ENCODE peak calls at places on chromosomes 11 and 22, in seven cellular contexts. H is neural progenitor cell, O is GM23248, G is HCT116, L is hepatocyte, M is GM23338, Z is PC-3. C is an unnamed sample. For H3K4me1, the result is how much of the 10 kb centered on the place peaks cover.

GRCh38 chr11:118889796-118890195 is 6.1 kb downstream of the CXCR5 start:
- DNase-seq in O (peak), L (peak), H (no peak), Z (no peak), M (no peak), G (no peak), C (no peak)

GRCh38 chr11:45182902-45183301 is 36.5 kb downstream of the PRDM11 start:
- DNase-seq in M (peak), Z (peak), G (peak), O (peak), L (no peak), H (peak), C (no peak)

GRCh38 chr11:89458646-89459045 is 32.5 kb downstream of the NOX4 start:
- DNase-seq in O (no peak), Z (no peak), H (no peak), G (no peak), L (no peak), M (no peak), C (no peak)

GRCh38 chr22:41003041-41003440 is 51.9 kb downstream of the RBX1 start:
- DNase-seq in O (no peak), Z (peak), G (no peak), H (no peak), M (peak), L (peak), C (no peak)

GRCh38 chr11:17979770-17980371 is 33.0 kb downstream of the SERGEF start:
- DNase-seq in M (peak), Z (peak), L (peak), G (no peak), O (peak), H (peak), C (peak)

GRCh38 chr11:122207505-122207904 is 91.5 kb upstream of the BLID start:
- DNase-seq in O (peak), G (no peak), M (no peak), Z (no peak), L (peak), H (no peak), C (no peak)

GRCh38 chr22:17095538-17095937 is 10.7 kb downstream of the IL17RA start:
- DNase-seq in L (no peak), Z (no peak), O (peak), G (no peak), H (peak), M (peak), C (no peak)

GRCh38 chr11:5719703-5720495 is 16.3 kb upstream of the OR56B1 start:
- DNase-seq in L (no peak), Z (no peak), G (no peak), H (no peak), M (no peak), O (peak), C (no peak)

GRCh38 chr11:45102810-45103621 is 43.4 kb upstream of the PRDM11 start:
- DNase-seq in G (peak), O (peak), H (peak), L (peak), Z (peak), M (peak), C (peak)

GRCh38 chr22:46114518-46115387 is 35.6 kb upstream of the PPARA start:
- DNase-seq in G (no peak), L (no peak), Z (no peak), O (peak), H (no peak), M (no peak), C (no peak)
- TF ChIP-seq EZH2phosphoT487 in G (no peak), L (no peak), Z (no peak), O (no peak), H (no peak), M (no peak), C (no peak)

GRCh38 chr11:69494851-69495250 is 13.4 kb downstream of the LINC01488 start:
- DNase-seq in O (no peak), L (no peak), Z (no peak), H (no peak), M (no peak), G (no peak), C (no peak)
- H3K4me1 ChIP-seq in O (under half), L (under half), Z (under half), H (under half), M (under half), G (under half), C (under half)

GRCh38 chr11:15562230-15562629 is 447.5 kb downstream of the INSC start:
- DNase-seq in H (no peak), L (no peak), M (no peak), O (no peak), Z (no peak), G (no peak), C (no peak)

GRCh38 chr11:15565846-15566245 is 451.1 kb downstream of the INSC start:
- DNase-seq in H (peak), M (no peak), Z (no peak), G (no peak), O (no peak), L (no peak), C (no peak)

GRCh38 chr11:15560689-15561467 is 446.2 kb downstream of the INSC start:
- DNase-seq in O (no peak), H (no peak), L (no peak), Z (no peak), G (no peak), M (no peak), C (no peak)

GRCh38 chr11:15558513-15559181 is 443.9 kb downstream of the INSC start:
- DNase-seq in L (no peak), M (peak), O (no peak), Z (no peak), H (peak), G (no peak), C (no peak)

GRCh38 chr11:15563054-15563453 is 448.3 kb downstream of the INSC start:
- DNase-seq in H (peak), L (no peak), G (no peak), O (no peak), Z (no peak), M (no peak), C (no peak)
- TF ChIP-seq EZH2phosphoT487 in H (peak), L (no peak), G (no peak), O (no peak), Z (no peak), M (no peak), C (no peak)

DNA sequence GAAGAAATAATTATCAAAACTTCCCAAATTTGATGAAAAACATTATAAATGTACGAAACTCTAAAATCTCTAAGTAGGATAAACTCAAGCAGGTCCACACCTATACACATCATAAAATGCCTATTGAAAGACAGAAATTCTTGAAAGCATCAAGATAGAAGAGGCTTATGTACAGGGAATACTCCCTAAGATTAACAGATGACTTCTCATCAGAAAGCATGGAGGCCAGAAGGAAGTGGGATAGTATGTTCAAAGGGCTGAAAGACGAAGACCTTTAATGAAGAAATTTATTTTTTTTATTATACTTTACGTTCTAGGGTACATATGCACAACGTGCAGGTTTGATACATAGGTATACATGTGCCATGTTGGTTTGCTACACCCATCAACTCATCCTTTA is 45.3 kb upstream of the KCNA4 start:
- DNase-seq in M (no peak), G (no peak), L (no peak), H (no peak), Z (no peak), O (no peak), C (no peak)
- H3K4me1 ChIP-seq in M (under half), G (under half), L (under half), H (under half), Z (under half), O (under half), C (under half)

GRCh38 chr22:22386602-22387385 is 121.7 kb downstream of the ZNF280B start:
- DNase-seq in H (no peak), M (no peak), Z (no peak), L (no peak), G (no peak), O (no peak), C (no peak)
- TF ChIP-seq EZH2phosphoT487 in H (no peak), M (no peak), Z (no peak), L (no peak), G (no peak), O (no peak), C (no peak)

GRCh38 chr11:57313788-57314135 is 11.0 kb downstream of the TNKS1BP1 start:
- DNase-seq in L (no peak), G (no peak), H (no peak), Z (no peak), M (no peak), O (no peak), C (no peak)
- H3K4me1 ChIP-seq in L (under half), G (under half), H (under half), Z (under half), M (under half), O (under half), C (under half)

DNA sequence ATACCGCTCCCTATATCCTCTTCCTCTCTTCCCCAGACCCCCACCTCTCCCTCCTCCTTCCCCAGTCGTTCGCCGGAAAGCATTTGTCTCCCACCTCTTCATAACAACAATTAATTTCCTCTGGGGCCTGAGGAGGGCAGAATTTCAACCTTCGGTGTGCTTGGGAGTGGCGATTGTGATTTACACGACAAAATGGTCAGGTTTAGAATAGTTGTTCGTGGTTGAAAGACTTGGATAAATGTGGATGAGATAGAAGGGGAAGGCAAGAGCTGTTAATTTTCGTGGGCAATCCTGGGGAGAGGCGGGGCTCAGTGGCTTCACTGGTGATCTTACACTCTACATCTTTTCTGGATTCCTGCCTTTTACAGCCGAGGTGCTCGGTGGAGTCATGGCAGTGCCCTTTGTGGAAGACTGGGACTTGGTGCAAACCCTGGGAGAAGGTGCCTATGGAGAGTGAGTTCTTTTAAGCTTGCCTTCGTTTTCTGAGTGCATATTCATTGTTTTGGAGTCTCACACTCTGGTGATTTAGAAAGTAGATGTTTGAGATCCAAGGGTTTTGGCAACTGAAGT is 1.5 kb downstream of the CHEK1 start:
- DNase-seq in G (no peak), O (peak), M (peak), L (no peak), Z (no peak), H (no peak), C (peak)
- TF ChIP-seq EZH2phosphoT487 in G (no peak), O (no peak), M (no peak), L (no peak), Z (no peak), H (no peak), C (no peak)